ENCODE peak calls at places on chromosome 18, in five cellular contexts. Q is HCT116, D is osteoblast, C is pancreas, S is neural progenitor cell. N is an unnamed sample.

GRCh38 chr18:77098033-77098432 is 34.5 kb downstream of the MBP start:
- DNase-seq in Q (no peak), D (no peak), C (no peak), S (no peak), N (no peak)

GRCh38 chr18:40222736-40223135 is 1732.3 kb upstream of the PIK3C3 start:
- DNase-seq in Q (no peak), D (no peak), C (no peak), S (no peak), N (no peak)

GRCh38 chr18:48663931-48664847 is 125.4 kb downstream of the CTIF start:
- DNase-seq in Q (no peak), D (peak), C (peak), S (peak), N (peak)

GRCh38 chr18:55320399-55321255 is 267.4 kb downstream of the TCF4 start:
- DNase-seq in Q (no peak), D (peak), C (no peak), S (no peak), N (no peak)

GRCh38 chr18:49849331-49850217 is 36.2 kb upstream of the ACAA2 start:
- DNase-seq in Q (peak), D (peak), C (no peak), S (peak), N (no peak)

GRCh38 chr18:73947180-73947989 is 200.2 kb downstream of the FBXO15 start:
- DNase-seq in Q (no peak), D (no peak), C (no peak), S (no peak), N (no peak)

GRCh38 chr18:46148810-46149209 is 44.6 kb downstream of the HAUS1 start:
- DNase-seq in Q (no peak), D (peak), C (no peak), S (peak), N (no peak)

GRCh38 chr18:38313851-38314250 is 748.3 kb upstream of the CELF4 start:
- DNase-seq in Q (no peak), D (no peak), C (no peak), S (no peak), N (no peak)

GRCh38 chr18:48820483-48821250 is 130.1 kb downstream of the SMAD7 start:
- DNase-seq in Q (no peak), D (peak), C (no peak), S (no peak), N (peak)

GRCh38 chr18:75977069-75977468 is 518.0 kb downstream of the ZNF516 start:
- DNase-seq in Q (no peak), D (no peak), C (no peak), S (no peak), N (no peak)

GRCh38 chr18:45110577-45111506 is 430.2 kb downstream of the SETBP1 start:
- DNase-seq in Q (no peak), D (peak), C (no peak), S (no peak), N (no peak)

GRCh38 chr18:78246041-78246440 is 733.6 kb upstream of the SALL3 start:
- DNase-seq in Q (no peak), D (no peak), C (no peak), S (no peak), N (no peak)

GRCh38 chr18:28422577-28422976 is 245.6 kb upstream of the CDH2 start:
- DNase-seq in Q (no peak), D (no peak), C (no peak), S (no peak), N (no peak)

GRCh38 chr18:48780151-48781001 is 170.4 kb downstream of the SMAD7 start:
- DNase-seq in Q (no peak), D (peak), C (no peak), S (no peak), N (no peak)

GRCh38 chr18:25425030-25425429 is 73.1 kb upstream of the ZNF521 start:
- DNase-seq in Q (no peak), D (peak), C (no peak), S (no peak), N (no peak)

GRCh38 chr18:21593540-21594257 is 6.8 kb downstream of the ESCO1 start:
- DNase-seq in Q (no peak), D (no peak), C (no peak), S (no peak), N (no peak)

GRCh38 chr18:24198461-24198860 is 59.6 kb downstream of the CABYR start:
- DNase-seq in Q (no peak), D (peak), C (no peak), S (no peak), N (no peak)

GRCh38 chr18:23563377-23564043 is 22.8 kb downstream of the NPC1 start:
- DNase-seq in Q (no peak), D (peak), C (no peak), S (no peak), N (no peak)

GRCh38 chr18:63152791-63153190 is 166.8 kb downstream of the BCL2 start:
- DNase-seq in Q (no peak), D (no peak), C (no peak), S (no peak), N (no peak)

GRCh38 chr18:35438480-35439234 is 59.1 kb downstream of the INO80C start:
- DNase-seq in Q (no peak), D (peak), C (no peak), S (no peak), N (no peak)

GRCh38 chr18:12044591-12044990 is 49.1 kb upstream of the ANKRD62 start:
- DNase-seq in Q (no peak), D (no peak), C (no peak), S (no peak), N (no peak)

GRCh38 chr18:12046751-12047335 is 46.8 kb upstream of the ANKRD62 start:
- DNase-seq in Q (no peak), D (no peak), C (no peak), S (peak), N (no peak)

GRCh38 chr18:12043811-12044210 is 49.8 kb upstream of the ANKRD62 start:
- DNase-seq in Q (no peak), D (no peak), C (no peak), S (no peak), N (no peak)

GRCh38 chr18:12048010-12048826 is 45.4 kb upstream of the ANKRD62 start:
- DNase-seq in Q (no peak), D (no peak), C (no peak), S (no peak), N (no peak)

DNA sequence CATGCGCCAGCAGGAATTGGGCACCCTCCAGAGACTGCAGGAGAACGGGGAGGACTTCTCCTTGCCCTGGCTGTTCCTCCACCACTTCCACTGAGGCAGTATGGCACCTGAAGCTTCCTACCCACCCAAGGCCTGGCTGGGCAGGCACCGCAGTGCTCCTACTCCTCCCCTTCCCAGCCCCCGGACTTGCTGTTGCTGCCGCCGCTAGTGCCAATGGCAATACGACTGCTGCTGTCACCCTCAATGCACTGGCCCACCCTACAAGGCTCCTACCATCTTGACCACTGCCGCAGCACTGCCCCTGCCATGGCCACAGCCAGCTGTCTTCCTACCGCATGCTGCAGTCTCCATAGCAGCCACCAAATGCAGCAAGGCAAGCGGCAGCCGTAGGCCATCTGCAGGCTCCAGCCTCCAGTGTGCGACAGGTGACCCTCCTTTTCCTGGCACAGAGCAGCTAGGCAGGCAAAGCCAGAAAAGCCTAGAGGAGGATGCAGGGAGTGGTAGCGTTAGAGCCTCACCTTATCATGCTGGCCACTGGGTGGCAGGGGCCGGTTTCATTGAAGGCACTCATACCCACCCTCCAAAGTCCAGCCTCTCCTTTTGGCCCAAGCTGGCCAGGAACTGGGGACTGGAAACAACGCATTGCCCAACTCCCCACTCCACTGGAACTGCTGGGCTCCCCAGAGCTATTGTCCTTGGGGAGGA is 47.4 kb upstream of the ANKRD62 start:
- DNase-seq in Q (no peak), D (no peak), C (no peak), S (no peak), N (no peak)
- TF ChIP-seq CTCF in Q (no peak), D (no peak), C (no peak), S (no peak), N (no peak)

GRCh38 chr18:12654971-12655370 is 2.9 kb downstream of the SPIRE1 start:
- DNase-seq in Q (no peak), D (no peak), C (no peak), S (no peak), N (no peak)
- H3K4me3 ChIP-seq in Q (no peak), D (no peak), C (no peak), S (no peak), N (no peak)

GRCh38 chr18:31801078-31801477 is 40.4 kb upstream of the SLC25A52 start:
- DNase-seq in Q (no peak), D (no peak), C (no peak), S (no peak), N (no peak)
- H3K27ac ChIP-seq in Q (no peak), D (no peak), C (no peak), S (no peak), N (no peak)

GRCh38 chr18:58335821-58336220 is 291.8 kb downstream of the NEDD4L start:
- DNase-seq in Q (no peak), D (no peak), C (no peak), S (no peak), N (no peak)
- TF ChIP-seq CTCF in Q (no peak), D (peak), C (no peak), S (peak), N (no peak)

GRCh38 chr18:9466911-9467310 is 8.4 kb upstream of the RALBP1 start:
- DNase-seq in Q (no peak), D (no peak), C (no peak), S (no peak), N (no peak)

GRCh38 chr18:9468998-9469397 is 6.3 kb upstream of the RALBP1 start:
- DNase-seq in Q (no peak), D (no peak), C (no peak), S (no peak), N (no peak)

GRCh38 chr18:9466127-9466526 is 9.2 kb upstream of the RALBP1 start:
- DNase-seq in Q (no peak), D (no peak), C (no peak), S (no peak), N (no peak)

GRCh38 chr18:9474103-9474982 is 970 bp upstream of the RALBP1 start:
- DNase-seq in Q (peak), D (peak), C (no peak), S (peak), N (peak)

GRCh38 chr18:9469700-9470099 is 5.6 kb upstream of the RALBP1 start:
- DNase-seq in Q (no peak), D (no peak), C (no peak), S (no peak), N (no peak)
- H3K4me3 ChIP-seq in Q (no peak), D (no peak), C (no peak), S (no peak), N (no peak)

GRCh38 chr18:3236470-3236869 is 11.1 kb upstream of the MYL12A start:
- DNase-seq in Q (no peak), D (no peak), C (no peak), S (no peak), N (no peak)
- H3K27ac ChIP-seq in Q (no peak), D (no peak), C (no peak), S (no peak), N (no peak)